ENCODE peak calls at places on chromosomes 16 and 17, in five cellular contexts. Z, A, R, U and H are unnamed samples.

GRCh38 chr17:66466933-66467367 is 164.5 kb downstream of the PRKCA start:
- DNase-seq in Z (peak), R (peak), U (peak), A (no peak), H (no peak)

GRCh38 chr16:4675864-4676786 is 17.2 kb upstream of the NUDT16L1 start:
- DNase-seq in Z (no peak), U (no peak), A (no peak), R (no peak), H (no peak)

GRCh38 chr17:3738562-3739295 is 15.0 kb downstream of the HASPIN start:
- DNase-seq in U (no peak), A (no peak), Z (no peak), R (peak), H (no peak)

GRCh38 chr17:74117087-74117486 is 86.4 kb upstream of the RPL38 start:
- DNase-seq in Z (no peak), R (no peak), U (no peak), A (no peak), H (peak)

GRCh38 chr17:44898768-44899073 is 524 bp downstream of the EFTUD2 start:
- DNase-seq in R (peak), Z (peak), A (no peak), U (no peak), H (no peak)

GRCh38 chr16:83002351-83003334 is 375.9 kb downstream of the CDH13 start:
- DNase-seq in R (no peak), Z (peak), U (no peak), A (no peak), H (no peak)

GRCh38 chr17:18980682-18981384 is 23.7 kb downstream of the FAM83G start:
- DNase-seq in U (peak), A (no peak), R (no peak), Z (peak), H (no peak)

GRCh38 chr17:44977740-44978584 is 9.9 kb upstream of the C1QL1 start:
- DNase-seq in Z (no peak), R (no peak), A (no peak), U (no peak), H (no peak)

GRCh38 chr17:83114706-83115105 is 35.3 kb downstream of the METRNL start:
- DNase-seq in U (no peak), A (no peak), R (no peak), Z (no peak), H (no peak)

GRCh38 chr17:21034350-21035235 is 8.2 kb downstream of the USP22 start:
- DNase-seq in R (no peak), U (no peak), A (no peak), Z (peak), H (no peak)

GRCh38 chr16:84475643-84476240 is 28.7 kb downstream of the MEAK7 start:
- DNase-seq in U (no peak), A (no peak), Z (peak), R (no peak), H (no peak)

GRCh38 chr16:89556750-89557149 is 3.7 kb upstream of the RPL13 start:
- DNase-seq in U (no peak), R (no peak), Z (no peak), A (no peak), H (no peak)

GRCh38 chr17:14356043-14356637 is 55.3 kb downstream of the HS3ST3B1 start:
- DNase-seq in Z (no peak), R (no peak), U (no peak), A (no peak), H (no peak)

GRCh38 chr16:29117631-29118030 is 132.8 kb downstream of the LAT start:
- DNase-seq in U (no peak), Z (no peak), R (no peak), A (no peak), H (no peak)

GRCh38 chr17:75238020-75238580 is 23.3 kb downstream of the GGA3 start:
- DNase-seq in U (no peak), A (no peak), R (no peak), Z (no peak), H (no peak)

GRCh38 chr17:51767287-51767686 is 391.2 kb downstream of the CA10 start:
- DNase-seq in A (no peak), R (no peak), Z (no peak), U (no peak), H (no peak)

GRCh38 chr16:29025218-29025617 is 40.4 kb downstream of the LAT start:
- DNase-seq in Z (no peak), U (no peak), R (no peak), A (no peak), H (no peak)

GRCh38 chr17:34370997-34371395 is 8.0 kb upstream of the CCL1 start:
- DNase-seq in R (no peak), Z (peak), U (no peak), A (no peak), H (no peak)

GRCh38 chr16:82043680-82044584 is 8.9 kb downstream of the HSD17B2 start:
- DNase-seq in R (no peak), A (no peak), U (no peak), Z (peak), H (no peak)

GRCh38 chr16:35733971-35734702 is 2274.7 kb downstream of the TP53TG3F start:
- DNase-seq in Z (no peak), R (no peak), U (no peak), A (no peak), H (no peak)

GRCh38 chr17:57488856-57489255 is 232.5 kb downstream of the MSI2 start:
- DNase-seq in A (no peak), R (no peak), Z (no peak), U (no peak), H (no peak)

GRCh38 chr17:49447603-49448325 is 33.1 kb upstream of the PHB1 start:
- DNase-seq in Z (no peak), A (no peak), U (no peak), R (no peak), H (no peak)

GRCh38 chr17:61996916-61997605 is 68.0 kb downstream of the MED13 start:
- DNase-seq in U (no peak), Z (no peak), A (no peak), R (no peak), H (no peak)

GRCh38 chr17:7583253-7584109 is at the start of gene MPDU1:
- DNase-seq in A (peak), Z (peak), R (peak), U (peak), H (peak)

GRCh38 chr16:25027781-25028180 is 12.6 kb upstream of the ARHGAP17 start:
- DNase-seq in R (no peak), U (no peak), Z (no peak), A (no peak), H (no peak)